ENCODE peak calls at places on chromosomes 2 and 18, in four cellular contexts. T is GM12878, B is K562, H is stomach. A is an unnamed sample.

GRCh38 chr2:177896587-177896986 is 176.0 kb downstream of the PDE11A start:
- DNase-seq in T (no peak), B (no peak), H (no peak), A (no peak)

GRCh38 chr2:178874529-178875240 is 67.5 kb upstream of the TTN start:
- DNase-seq in T (no peak), B (no peak), H (no peak), A (no peak)

GRCh38 chr2:33236457-33236856 is 240.0 kb upstream of the RASGRP3 start:
- DNase-seq in T (no peak), B (no peak), H (no peak), A (no peak)

GRCh38 chr2:136741471-136741870 is 23.9 kb upstream of the THSD7B start:
- DNase-seq in T (no peak), B (no peak), H (no peak), A (no peak)

GRCh38 chr18:79507076-79507545 is 111.4 kb downstream of the NFATC1 start:
- DNase-seq in T (no peak), B (peak; percentile 89), H (peak; percentile 69), A (peak; percentile 88)

GRCh38 chr2:129623783-129624182 is 355.7 kb upstream of the RAB6C start:
- DNase-seq in T (no peak), B (no peak), H (no peak), A (no peak)

GRCh38 chr2:164620873-164621760 is at the start of gene GRB14:
- DNase-seq in T (no peak), B (no peak), H (peak; percentile 45), A (no peak)

GRCh38 chr18:55318864-55319516 is 269.0 kb downstream of the TCF4 start:
- DNase-seq in T (no peak), B (no peak), H (no peak), A (no peak)

GRCh38 chr2:241154915-241155314 is 4.6 kb downstream of the PPP1R7 start:
- DNase-seq in T (no peak), B (no peak), H (no peak), A (no peak)

GRCh38 chr2:70827388-70827787 is 7.0 kb upstream of the CLEC4F start:
- DNase-seq in T (no peak), B (no peak), H (no peak), A (no peak)

DNA sequence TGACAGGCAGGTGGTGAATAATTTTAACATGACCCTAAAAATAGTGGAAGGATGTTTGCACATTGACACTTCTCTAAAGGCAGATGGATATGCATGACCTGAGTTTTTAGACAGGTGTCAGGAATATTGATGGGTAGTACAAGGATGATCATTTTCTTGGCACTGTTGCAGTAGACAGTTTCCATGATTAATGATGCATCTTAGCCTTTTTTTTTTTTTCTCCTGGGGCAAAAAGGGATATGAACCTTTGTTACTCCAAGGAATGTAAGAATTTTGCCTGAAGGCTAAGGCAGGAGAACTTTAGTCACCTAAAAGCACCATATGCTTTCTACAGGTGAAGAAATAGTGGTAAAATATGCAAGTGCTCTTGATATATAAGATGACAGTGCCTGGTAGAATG is 136.3 kb upstream of the CAVIN2 start:
- DNase-seq in T (no peak), B (no peak), H (no peak), A (no peak)
- TF ChIP-seq EP300 in T (no peak), B (no peak), H (no peak), A (no peak)

GRCh38 chr2:222859786-222860726 is 780 bp upstream of the ACSL3 start:
- DNase-seq in T (no peak), B (no peak), H (peak; percentile 68), A (peak; percentile 84)

GRCh38 chr2:222862068-222862914 is 1.5 kb downstream of the ACSL3 start:
- DNase-seq in T (no peak), B (no peak), H (no peak), A (no peak)

GRCh38 chr2:222861411-222862067 is 703 bp downstream of the ACSL3 start:
- DNase-seq in T (no peak), B (peak; percentile 18), H (peak; percentile 34), A (peak; percentile 76)

GRCh38 chr2:222862915-222863544 is 2.2 kb downstream of the ACSL3 start:
- DNase-seq in T (no peak), B (no peak), H (no peak), A (no peak)

GRCh38 chr2:222860740-222861410 is at the start of gene ACSL3:
- DNase-seq in T (peak; percentile 66), B (peak; percentile 90), H (peak; percentile 98), A (peak; percentile 98)
- TF ChIP-seq POLR2AphosphoS5 in T (peak; percentile 94), B (peak; percentile 94), H (peak; percentile 100), A (peak; percentile 99)

DNA sequence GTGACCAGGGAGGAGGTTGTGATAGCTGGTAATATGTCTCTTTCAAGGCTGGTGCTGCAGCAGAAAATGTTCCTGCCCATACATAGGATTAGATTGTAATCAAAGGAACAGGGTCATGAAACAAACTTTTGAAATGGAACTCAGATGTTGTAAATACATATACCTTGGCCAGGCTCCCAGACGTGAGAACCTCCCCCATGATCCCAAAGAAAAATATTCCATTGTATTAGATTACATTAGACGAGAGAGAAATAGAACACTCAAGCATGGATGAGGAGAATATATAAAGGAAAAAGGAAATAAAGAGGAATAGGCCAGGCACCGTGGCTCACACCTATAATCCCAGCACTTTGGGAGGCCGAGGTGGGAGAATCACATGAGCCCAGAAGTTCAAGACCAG is 52.6 kb downstream of the RPL37A start:
- DNase-seq in T (no peak), B (no peak), H (peak; percentile 77), A (no peak)
- H3K27ac ChIP-seq in T (no peak overlapping the region), B (no peak overlapping the region), H (peak overlapping the region; percentile 56), A (peak overlapping the region; percentile 74)

GRCh38 chr18:32091724-32092421 is at the start of gene RNF138:
- DNase-seq in T (peak; percentile 42), B (peak; percentile 89), H (peak; percentile 93), A (peak; percentile 95)

GRCh38 chr18:32093106-32093511 is 1.4 kb downstream of the RNF138 start:
- DNase-seq in T (no peak), B (peak; percentile 60), H (peak; percentile 59), A (peak; percentile 77)

GRCh38 chr18:32093523-32093922 is 1.8 kb downstream of the RNF138 start:
- DNase-seq in T (no peak), B (peak; percentile 69), H (no peak), A (no peak)

GRCh38 chr18:32091325-32091723 is 350 bp upstream of the RNF138 start:
- DNase-seq in T (no peak), B (no peak), H (no peak), A (no peak)

DNA sequence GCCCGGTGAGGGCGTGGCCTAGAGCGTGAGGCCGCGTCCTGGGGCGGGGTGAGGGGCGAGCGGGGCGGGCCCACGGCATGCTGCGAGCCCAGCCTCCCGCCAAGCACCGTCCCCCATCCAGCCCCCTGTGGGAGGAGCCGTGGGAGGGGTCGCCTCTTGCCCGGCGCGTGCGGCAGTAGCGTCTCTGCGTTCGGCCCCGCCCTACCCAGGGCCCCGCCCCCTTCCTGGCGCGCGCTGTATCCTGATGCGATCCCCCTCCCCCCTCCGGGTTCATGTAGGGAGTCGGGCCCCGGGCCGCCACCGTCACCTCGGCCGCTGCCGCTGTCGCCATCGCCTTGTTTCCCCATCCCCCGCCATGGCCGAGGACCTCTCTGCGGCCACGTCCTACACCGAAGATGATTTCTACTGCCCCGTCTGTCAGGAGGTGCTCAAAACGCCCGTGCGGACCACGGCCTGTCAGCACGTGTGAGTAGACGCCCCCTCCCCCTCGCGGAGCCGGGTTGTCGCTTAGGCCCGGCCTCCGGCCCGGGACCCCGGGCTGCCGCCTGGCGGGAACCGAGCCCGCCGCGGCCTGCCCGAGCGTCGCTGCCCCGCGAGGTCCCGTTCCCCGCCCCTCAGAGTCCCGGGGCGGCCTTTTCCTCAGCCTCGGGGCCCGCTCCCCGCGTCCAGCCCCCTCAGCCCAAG is 890 bp downstream of the RNF138 start:
- DNase-seq in T (peak; percentile 83), B (peak; percentile 99), H (peak; percentile 99), A (peak; percentile 100)
- TF ChIP-seq EP300 in T (no peak), B (no peak), H (no peak), A (no peak)

GRCh38 chr2:66853585-66853984 is 418.7 kb downstream of the MEIS1 start:
- DNase-seq in T (no peak), B (no peak), H (no peak), A (peak; percentile 94)
- TF ChIP-seq POLR2AphosphoS5 in T (no peak), B (no peak), H (no peak), A (peak; percentile 85)